ENCODE peak calls at places on chromosomes 6 and 20, in four cellular contexts. O is HCT116, D is omental fat pad, S is uterus. L is an unnamed sample.

GRCh38 chr6:2866183-2866846 is 24.7 kb upstream of the SERPINB1 start:
- DNase-seq in O (no peak), D (no peak), S (no peak), L (no peak)

GRCh38 chr6:83974409-83975050 is 59.0 kb upstream of the MRAP2 start:
- DNase-seq in O (no peak), D (no peak), S (no peak), L (no peak)

GRCh38 chr6:138590796-138591709 is 91.8 kb upstream of the NHSL1 start:
- DNase-seq in O (peak), D (no peak), S (peak), L (peak)

GRCh38 chr6:48994811-48995210 is 468.2 kb downstream of the MMUT start:
- DNase-seq in O (peak), D (no peak), S (no peak), L (no peak)

GRCh38 chr6:106766201-106766600 is 136.8 kb downstream of the QRSL1 start:
- DNase-seq in O (no peak), D (no peak), S (no peak), L (no peak)

GRCh38 chr6:141483561-141484061 is 649.1 kb upstream of the GJE1 start:
- DNase-seq in O (no peak), D (no peak), S (no peak), L (no peak)

GRCh38 chr6:5663256-5663655 is 343.5 kb downstream of the NRN1 start:
- DNase-seq in O (no peak), D (no peak), S (no peak), L (no peak)

GRCh38 chr6:14542670-14543366 is 425.2 kb downstream of the CD83 start:
- DNase-seq in O (peak), D (no peak), S (no peak), L (peak)

GRCh38 chr6:35327349-35328027 is 14.9 kb upstream of the PPARD start:
- DNase-seq in O (peak), D (no peak), S (no peak), L (peak)

GRCh38 chr6:38034269-38034914 is 214.9 kb downstream of the ZFAND3 start:
- DNase-seq in O (peak), D (no peak), S (no peak), L (no peak)

GRCh38 chr20:50356522-50356880 is 153.7 kb upstream of the PTPN1 start:
- DNase-seq in O (no peak), D (no peak), S (no peak), L (no peak)

GRCh38 chr6:110190726-110191125 is 10.5 kb downstream of the CDC40 start:
- DNase-seq in O (no peak), D (no peak), S (no peak), L (no peak)

GRCh38 chr6:16438677-16439615 is 200.6 kb downstream of the GMPR start:
- DNase-seq in O (no peak), D (no peak), S (no peak), L (no peak)

GRCh38 chr6:138757131-138757530 is 16.4 kb upstream of the CCDC28A start:
- DNase-seq in O (no peak), D (no peak), S (no peak), L (no peak)

GRCh38 chr6:106547556-106547955 is 81.7 kb downstream of the RTN4IP1 start:
- DNase-seq in O (no peak), D (no peak), S (no peak), L (no peak)

GRCh38 chr6:161195418-161195817 is 78.4 kb downstream of the AGPAT4 start:
- DNase-seq in O (no peak), D (no peak), S (no peak), L (no peak)

GRCh38 chr6:74598473-74599393 is 607.1 kb downstream of the COL12A1 start:
- DNase-seq in O (no peak), D (no peak), S (no peak), L (no peak)

GRCh38 chr6:70415247-70415646 is 1.9 kb downstream of the FAM135A start:
- DNase-seq in O (no peak), D (no peak), S (no peak), L (no peak)

GRCh38 chr6:87183687-87184086 is 28.3 kb downstream of the ZNF292 start:
- DNase-seq in O (no peak), D (no peak), S (no peak), L (no peak)

GRCh38 chr6:20404641-20405032 is 3.0 kb downstream of the E2F3 start:
- DNase-seq in O (peak), D (no peak), S (no peak), L (peak)

GRCh38 chr20:7841291-7841966 is 98.8 kb downstream of the HAO1 start:
- DNase-seq in O (no peak), D (no peak), S (no peak), L (peak)

GRCh38 chr20:36861875-36862801 is 13.8 kb upstream of the TLDC2 start:
- DNase-seq in O (peak), D (peak), S (peak), L (no peak)

GRCh38 chr6:105591053-105591452 is 188.2 kb upstream of the PREP start:
- DNase-seq in O (no peak), D (no peak), S (no peak), L (peak)

GRCh38 chr6:38814761-38815160 is 99.7 kb downstream of the DNAH8 start:
- DNase-seq in O (no peak), D (no peak), S (no peak), L (no peak)

GRCh38 chr6:114435985-114436384 is 93.2 kb upstream of the HS3ST5 start:
- DNase-seq in O (no peak), D (no peak), S (no peak), L (no peak)

GRCh38 chr6:166143011-166143410 is 24.6 kb downstream of the TBXT start:
- DNase-seq in O (no peak), D (no peak), S (no peak), L (peak)

GRCh38 chr6:14883921-14884320 is 361.9 kb upstream of the JARID2 start:
- DNase-seq in O (no peak), D (no peak), S (no peak), L (no peak)

GRCh38 chr6:28634758-28635546 is 109.3 kb downstream of the GPX5 start:
- DNase-seq in O (no peak), D (no peak), S (no peak), L (no peak)
- TF ChIP-seq CTCF in O (no peak), D (no peak), S (no peak), L (no peak)

DNA sequence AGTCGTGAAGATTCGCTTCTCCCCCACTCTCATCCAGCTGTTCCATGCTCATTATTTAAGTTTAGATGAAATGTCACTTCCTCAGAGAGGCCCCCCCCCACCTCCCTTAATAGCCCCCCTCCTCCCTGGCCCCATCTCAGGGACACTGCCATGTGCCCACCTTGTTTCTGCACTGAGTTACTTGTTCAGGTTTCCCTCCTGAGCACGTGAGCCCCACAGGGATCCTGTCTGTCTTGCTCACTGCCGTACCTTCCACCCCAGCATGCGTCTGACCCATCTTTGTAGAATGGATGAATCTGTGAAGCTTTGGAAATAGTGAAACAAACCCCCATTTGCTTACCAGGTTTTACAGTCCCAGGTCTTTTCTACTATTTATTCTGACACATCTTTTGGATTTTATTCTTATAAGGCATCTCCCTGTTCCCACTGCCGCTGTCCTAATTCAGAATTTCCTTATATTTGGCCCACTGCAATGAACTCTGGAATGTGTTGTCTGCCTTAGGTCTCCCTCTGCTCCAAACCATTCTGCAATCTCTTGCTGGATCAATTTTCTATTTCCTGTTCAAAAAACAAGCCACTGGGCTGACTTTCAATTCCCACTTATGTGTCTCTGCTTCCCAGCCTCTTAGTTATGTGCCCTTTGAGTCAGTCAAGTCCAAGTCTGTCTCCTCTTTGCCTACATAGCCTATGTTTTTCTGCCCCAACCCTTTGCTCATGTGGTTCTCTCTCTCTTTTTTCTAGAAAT is 136.6 kb upstream of the ECI2 start:
- DNase-seq in O (no peak), D (no peak), S (no peak), L (no peak)
- TF ChIP-seq CTCF in O (no peak), D (no peak), S (no peak), L (no peak)

GRCh38 chr6:50187212-50188055 is 137.7 kb upstream of the DEFB112 start:
- DNase-seq in O (no peak), D (no peak), S (no peak), L (no peak)

GRCh38 chr6:50180646-50181045 is 130.9 kb upstream of the DEFB112 start:
- DNase-seq in O (no peak), D (no peak), S (no peak), L (no peak)

DNA sequence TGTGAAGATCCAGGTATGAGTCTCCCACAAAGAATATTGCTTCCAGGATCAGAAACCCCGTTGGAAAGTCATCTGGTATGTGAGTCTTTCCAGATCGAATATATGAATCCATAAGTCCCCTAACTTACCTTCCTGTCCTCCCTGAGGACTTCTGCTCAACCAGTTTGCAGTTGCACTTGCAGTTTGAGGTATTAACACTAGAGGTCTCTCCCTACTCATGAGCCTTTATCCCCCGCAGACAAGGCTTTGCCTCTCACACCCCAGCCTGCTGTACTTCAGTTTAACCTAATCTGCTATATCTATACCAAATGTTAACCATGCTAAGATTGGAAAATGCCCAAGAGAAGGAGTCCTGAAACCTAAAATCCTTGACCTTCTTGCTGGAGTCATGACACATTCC is 135.3 kb upstream of the DEFB112 start:
- DNase-seq in O (no peak), D (no peak), S (no peak), L (no peak)
- TF ChIP-seq CTCF in O (no peak), D (no peak), S (no peak), L (no peak)

GRCh38 chr20:49283176-49283702 is 5.4 kb upstream of the ZNFX1 start:
- DNase-seq in O (no peak), D (no peak), S (no peak), L (no peak)

GRCh38 chr20:49282584-49283171 is 4.8 kb upstream of the ZNFX1 start:
- DNase-seq in O (no peak), D (no peak), S (no peak), L (no peak)

GRCh38 chr20:49285233-49285668 is 7.4 kb upstream of the ZNFX1 start:
- DNase-seq in O (no peak), D (no peak), S (no peak), L (no peak)

GRCh38 chr20:49284818-49285217 is 7.0 kb upstream of the ZNFX1 start:
- DNase-seq in O (no peak), D (no peak), S (no peak), L (no peak)

GRCh38 chr20:49283703-49284625 is 6.1 kb upstream of the ZNFX1 start:
- DNase-seq in O (no peak), D (no peak), S (no peak), L (no peak)
- TF ChIP-seq CTCF in O (no peak), D (no peak), S (no peak), L (no peak)

GRCh38 chr6:170516783-170517616 is 36.1 kb downstream of the PSMB1 start:
- DNase-seq in O (peak), D (no peak), S (no peak), L (peak)
- TF ChIP-seq CTCF in O (peak), D (peak), S (peak), L (peak)

DNA sequence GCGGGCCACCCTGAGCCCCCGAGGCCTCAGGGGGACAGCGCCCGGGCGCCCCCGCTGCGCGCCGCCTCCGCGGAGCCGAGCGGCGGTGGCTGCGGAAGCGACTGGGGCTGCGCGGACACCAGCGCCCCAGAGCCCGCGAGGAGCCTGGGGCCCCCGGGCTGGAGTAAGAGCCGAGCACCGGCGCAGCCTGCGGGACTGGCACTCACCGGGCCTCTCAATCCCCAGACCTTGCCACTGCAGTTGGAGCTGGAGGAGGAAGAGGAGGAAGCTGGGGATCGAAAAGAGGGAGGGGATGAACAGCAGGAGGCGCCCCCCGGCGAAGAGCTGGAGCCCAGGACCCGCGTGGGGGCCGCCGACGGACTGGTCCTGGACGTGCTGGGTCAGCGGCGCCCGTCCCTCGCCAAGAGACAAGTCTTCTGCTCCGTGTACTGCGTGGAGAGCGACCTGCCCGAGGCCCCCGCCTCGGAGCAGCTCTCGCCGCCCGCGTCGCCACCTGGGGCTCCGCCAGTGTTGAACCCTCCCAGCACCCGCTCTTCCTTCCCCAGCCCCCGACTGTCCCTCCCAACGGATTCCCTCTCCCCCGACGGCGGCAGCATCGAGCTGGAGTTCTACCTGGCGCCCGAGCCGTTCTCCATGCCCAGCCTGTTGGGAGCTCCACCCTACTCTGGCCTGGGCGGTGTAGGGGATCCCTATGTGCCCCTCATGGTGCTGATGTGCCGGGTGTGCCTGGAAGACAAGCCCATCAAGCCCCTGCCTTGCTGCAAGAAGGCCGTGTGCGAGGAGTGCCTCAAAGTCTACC is 579 bp downstream of the RNF217 start:
- DNase-seq in O (no peak), D (no peak), S (peak), L (peak)
- TF ChIP-seq CTCF in O (no peak), D (no peak), S (no peak), L (no peak)

DNA sequence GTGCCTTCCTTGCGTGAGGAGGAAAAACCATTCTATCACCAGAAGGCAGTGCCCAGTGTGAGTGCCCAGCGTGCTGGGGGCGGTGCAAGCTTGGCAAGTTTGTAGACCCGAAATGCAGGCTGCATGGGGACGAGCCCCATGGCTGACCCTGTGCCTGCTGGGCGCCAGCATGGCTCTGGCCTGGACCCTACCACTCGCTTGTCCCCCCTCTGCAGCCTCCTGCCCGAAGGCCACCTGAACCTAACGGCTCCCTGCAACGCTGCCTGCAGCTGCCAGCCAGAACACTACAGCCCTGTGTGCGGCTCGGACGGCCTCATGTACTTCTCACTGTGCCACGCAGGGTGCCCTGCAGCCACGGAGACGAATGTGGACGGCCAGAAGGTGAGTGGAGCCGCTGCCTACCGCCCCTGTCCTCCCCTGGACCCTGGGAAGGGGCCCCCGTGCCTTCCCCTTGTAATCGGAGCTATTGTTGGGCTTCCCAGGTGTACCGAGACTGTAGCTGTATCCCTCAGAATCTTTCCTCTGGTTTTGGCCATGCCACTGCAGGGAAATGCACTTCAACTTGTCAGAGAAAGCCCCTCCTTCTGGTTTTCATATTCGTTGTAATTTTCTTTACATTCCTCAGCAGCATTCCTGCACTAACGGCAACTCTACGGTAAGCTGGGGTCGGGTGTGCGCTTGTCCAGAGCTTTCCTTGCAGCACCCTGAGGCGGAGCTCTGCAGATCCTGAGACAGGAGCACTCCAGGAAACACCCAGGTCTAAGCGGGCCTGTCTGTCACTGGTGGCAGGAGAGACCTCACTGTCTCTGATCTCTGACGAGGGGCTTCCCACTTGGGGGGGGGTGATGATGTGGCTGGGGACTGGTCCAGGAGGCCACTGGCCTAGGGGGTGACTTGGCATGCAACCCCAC is 25.5 kb downstream of the SLCO4A1 start:
- DNase-seq in O (no peak), D (no peak), S (no peak), L (no peak)
- TF ChIP-seq CTCF in O (no peak), D (no peak), S (no peak), L (no peak)

DNA sequence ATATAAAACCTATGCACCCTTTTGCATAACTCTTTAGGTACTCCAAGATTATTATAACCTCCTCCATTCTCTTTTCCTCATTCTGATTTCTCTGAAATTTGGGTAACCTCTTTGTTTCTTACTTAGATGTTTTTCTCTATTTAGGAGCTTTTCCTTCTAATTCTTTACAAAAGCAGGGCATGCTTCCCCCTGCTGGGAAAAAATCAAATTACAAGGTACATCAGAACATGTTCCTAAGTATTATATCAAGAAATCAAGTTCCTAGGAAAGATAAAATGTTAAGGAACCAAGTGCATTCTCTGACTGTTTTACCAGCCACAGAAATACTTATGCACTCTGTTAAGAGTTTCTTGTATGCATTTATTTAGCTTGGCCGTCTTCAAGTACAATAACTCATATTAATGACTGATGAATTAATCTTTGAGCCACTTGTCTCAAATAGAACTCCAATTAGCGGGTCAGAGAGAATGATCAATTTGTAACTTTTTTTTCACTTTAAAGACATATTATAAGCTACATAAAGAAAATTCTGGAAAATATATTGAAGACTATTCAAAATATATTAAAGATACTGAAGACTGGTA is 2.1 kb downstream of the KHDRBS2 start:
- DNase-seq in O (peak), D (no peak), S (no peak), L (peak)
- TF ChIP-seq CTCF in O (no peak), D (no peak), S (no peak), L (no peak)

GRCh38 chr6:36874443-36875249 is at the start of gene PPIL1:
- DNase-seq in O (peak), D (peak), S (peak), L (peak)
- TF ChIP-seq CTCF in O (no peak), D (no peak), S (peak), L (no peak)

GRCh38 chr6:128068110-128068460 is 167.2 kb upstream of the THEMIS start:
- DNase-seq in O (no peak), D (no peak), S (no peak), L (no peak)
- TF ChIP-seq CTCF in O (no peak), D (no peak), S (no peak), L (no peak)